ENCODE peak calls at places on chromosomes 13 and 19, in six cellular contexts. One of them, this sample, is unnamed.

GRCh38 chr13:89457977-89458376 is 1786.8 kb downstream of the SLITRK5 start:
- DNase-seq in K562: no peak
- DNase-seq in H1: no peak
- DNase-seq in GM12891: no peak
- DNase-seq in GM12878: no peak
- DNase-seq in HepG2: no peak
- DNase-seq in this sample: no peak

GRCh38 chr19:50896591-50897190 is 14.5 kb downstream of the KLK4 start:
- DNase-seq in K562: peak
- DNase-seq in H1: no peak
- DNase-seq in GM12891: peak
- DNase-seq in GM12878: peak
- DNase-seq in HepG2: peak
- DNase-seq in this sample: peak

GRCh38 chr13:96958286-96958891 is 35.9 kb downstream of the OXGR1 start:
- DNase-seq in K562: peak
- DNase-seq in H1: no peak
- DNase-seq in GM12891: no peak
- DNase-seq in GM12878: no peak
- DNase-seq in HepG2: peak
- DNase-seq in this sample: no peak

GRCh38 chr13:43804461-43805070 is 17.8 kb upstream of the ENOX1 start:
- DNase-seq in K562: peak
- DNase-seq in H1: no peak
- DNase-seq in GM12891: no peak
- DNase-seq in GM12878: peak
- DNase-seq in HepG2: peak
- DNase-seq in this sample: no peak

GRCh38 chr13:52738719-52739467 is 727 bp downstream of the CNMD start:
- DNase-seq in K562: peak
- DNase-seq in H1: peak
- DNase-seq in GM12891: peak
- DNase-seq in GM12878: no peak
- DNase-seq in HepG2: no peak
- DNase-seq in this sample: peak

GRCh38 chr19:55640043-55640576 is 692 bp upstream of the ZNF580 start:
- DNase-seq in K562: peak
- DNase-seq in H1: no peak
- DNase-seq in GM12891: no peak
- DNase-seq in GM12878: no peak
- DNase-seq in HepG2: no peak
- DNase-seq in this sample: no peak

GRCh38 chr13:46687810-46688209 is 109.2 kb downstream of the ESD start:
- DNase-seq in K562: no peak
- DNase-seq in H1: no peak
- DNase-seq in GM12891: no peak
- DNase-seq in GM12878: no peak
- DNase-seq in HepG2: peak
- DNase-seq in this sample: no peak

GRCh38 chr13:94020833-94021232 is 458.6 kb downstream of the DCT start:
- DNase-seq in K562: no peak
- DNase-seq in H1: no peak
- DNase-seq in GM12891: no peak
- DNase-seq in GM12878: no peak
- DNase-seq in HepG2: no peak
- DNase-seq in this sample: no peak

GRCh38 chr19:1254081-1254527 is 5.7 kb downstream of the MIDN start:
- DNase-seq in K562: no peak
- DNase-seq in H1: no peak
- DNase-seq in GM12891: no peak
- DNase-seq in GM12878: no peak
- DNase-seq in HepG2: no peak
- DNase-seq in this sample: no peak

GRCh38 chr13:64069892-64070291 is 2654.2 kb upstream of the PCDH20 start:
- DNase-seq in K562: no peak
- DNase-seq in H1: no peak
- DNase-seq in GM12891: no peak
- DNase-seq in GM12878: no peak
- DNase-seq in HepG2: peak
- DNase-seq in this sample: no peak

GRCh38 chr13:43363156-43363918 is 340.0 kb downstream of the DNAJC15 start:
- DNase-seq in K562: no peak
- DNase-seq in H1: no peak
- DNase-seq in GM12891: no peak
- DNase-seq in GM12878: no peak
- DNase-seq in HepG2: no peak
- DNase-seq in this sample: no peak

GRCh38 chr19:28980236-28980868 is 232.6 kb downstream of the UQCRFS1 start:
- DNase-seq in K562: no peak
- DNase-seq in H1: no peak
- DNase-seq in GM12891: no peak
- DNase-seq in GM12878: no peak
- DNase-seq in HepG2: no peak
- DNase-seq in this sample: no peak

GRCh38 chr19:10858204-10858828 is 10.1 kb downstream of the C19orf38 start:
- DNase-seq in K562: peak
- DNase-seq in H1: peak
- DNase-seq in GM12891: no peak
- DNase-seq in GM12878: no peak
- DNase-seq in HepG2: no peak
- DNase-seq in this sample: no peak

GRCh38 chr19:804419-805160 is 7.3 kb downstream of the PTBP1 start:
- DNase-seq in K562: peak
- DNase-seq in H1: no peak
- DNase-seq in GM12891: no peak
- DNase-seq in GM12878: no peak
- DNase-seq in HepG2: no peak
- DNase-seq in this sample: no peak

GRCh38 chr13:26946675-26947342 is 186.2 kb upstream of the GPR12 start:
- DNase-seq in K562: peak
- DNase-seq in H1: no peak
- DNase-seq in GM12891: peak
- DNase-seq in GM12878: peak
- DNase-seq in HepG2: peak
- DNase-seq in this sample: no peak

GRCh38 chr19:18290250-18291018 is 9.0 kb upstream of the JUND start:
- DNase-seq in K562: no peak
- DNase-seq in H1: no peak
- DNase-seq in GM12891: no peak
- DNase-seq in GM12878: peak
- DNase-seq in HepG2: no peak
- DNase-seq in this sample: peak

GRCh38 chr13:109836629-109837607 is 50.5 kb upstream of the IRS2 start:
- DNase-seq in K562: no peak
- DNase-seq in H1: no peak
- DNase-seq in GM12891: no peak
- DNase-seq in GM12878: peak
- DNase-seq in HepG2: peak
- DNase-seq in this sample: no peak

GRCh38 chr13:39892731-39893293 is 237.3 kb downstream of the COG6 start:
- DNase-seq in K562: no peak
- DNase-seq in H1: no peak
- DNase-seq in GM12891: no peak
- DNase-seq in GM12878: no peak
- DNase-seq in HepG2: no peak
- DNase-seq in this sample: no peak

DNA sequence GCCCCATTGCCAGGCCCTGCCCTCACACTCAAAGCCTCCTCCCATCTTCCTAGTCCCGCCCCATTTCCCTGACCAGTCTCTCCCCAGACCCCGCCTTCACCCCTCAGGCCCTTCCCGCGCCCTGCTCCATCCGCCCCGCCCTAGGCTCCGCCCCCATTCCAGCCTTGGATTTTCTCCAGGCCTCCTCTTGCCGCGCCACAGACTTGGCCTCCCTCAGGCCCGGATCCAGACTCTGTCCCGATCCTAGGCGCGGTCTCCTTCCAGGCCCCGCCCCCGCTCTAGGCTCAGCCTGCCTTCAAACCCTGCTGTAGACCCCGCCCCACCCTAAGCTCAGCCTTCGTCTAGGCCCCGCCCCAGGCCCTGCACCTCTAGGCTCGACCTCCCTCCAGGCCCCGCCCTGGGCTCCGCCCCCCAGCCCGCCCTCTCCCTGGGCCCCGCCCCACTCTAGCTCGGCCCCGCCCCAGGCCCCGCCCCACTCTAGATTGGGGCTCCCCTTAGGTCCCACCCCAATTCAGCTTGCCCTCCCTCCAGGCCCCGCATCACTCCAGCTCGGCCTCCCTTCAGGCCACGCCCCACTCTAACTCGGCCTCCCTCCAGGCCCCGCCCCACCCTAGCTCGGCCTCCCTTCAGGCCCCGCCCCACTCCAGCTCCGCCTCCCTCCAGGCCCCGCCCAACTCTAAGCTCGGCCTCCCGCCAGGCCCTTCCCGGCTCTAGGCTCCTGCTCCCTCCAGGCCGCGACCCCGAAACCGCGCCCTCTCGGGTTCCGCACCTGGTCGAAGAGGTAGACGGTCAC is 18.5 kb downstream of the LMTK3 start:
- DNase-seq in K562: peak
- DNase-seq in H1: peak
- DNase-seq in GM12891: peak
- DNase-seq in GM12878: peak
- DNase-seq in HepG2: peak
- DNase-seq in this sample: peak
- TF ChIP-seq POLR2A in K562: peak
- TF ChIP-seq POLR2A in H1: peak
- TF ChIP-seq POLR2A in GM12891: no peak
- TF ChIP-seq POLR2A in GM12878: peak
- TF ChIP-seq POLR2A in HepG2: no peak
- TF ChIP-seq POLR2A in this sample: no peak

GRCh38 chr19:33177417-33177976 is 16.6 kb upstream of the LRP3 start:
- DNase-seq in K562: no peak
- DNase-seq in H1: peak
- DNase-seq in GM12891: no peak
- DNase-seq in GM12878: no peak
- DNase-seq in HepG2: peak
- DNase-seq in this sample: no peak
- TF ChIP-seq POLR2AphosphoS5 in K562: no peak
- TF ChIP-seq POLR2AphosphoS5 in H1: no peak
- TF ChIP-seq POLR2AphosphoS5 in GM12891: no peak
- TF ChIP-seq POLR2AphosphoS5 in GM12878: no peak
- TF ChIP-seq POLR2AphosphoS5 in HepG2: no peak
- TF ChIP-seq POLR2AphosphoS5 in this sample: no peak

GRCh38 chr13:77523386-77523785 is 12.1 kb upstream of the SCEL start:
- DNase-seq in K562: no peak
- DNase-seq in H1: no peak
- DNase-seq in GM12891: no peak
- DNase-seq in GM12878: no peak
- DNase-seq in HepG2: no peak
- DNase-seq in this sample: no peak

GRCh38 chr13:77521595-77522367 is 13.7 kb upstream of the SCEL start:
- DNase-seq in K562: no peak
- DNase-seq in H1: no peak
- DNase-seq in GM12891: no peak
- DNase-seq in GM12878: no peak
- DNase-seq in HepG2: no peak
- DNase-seq in this sample: no peak

GRCh38 chr13:77523834-77524728 is 11.4 kb upstream of the SCEL start:
- DNase-seq in K562: no peak
- DNase-seq in H1: no peak
- DNase-seq in GM12891: no peak
- DNase-seq in GM12878: no peak
- DNase-seq in HepG2: no peak
- DNase-seq in this sample: no peak

GRCh38 chr13:77521194-77521593 is 14.3 kb upstream of the SCEL start:
- DNase-seq in K562: no peak
- DNase-seq in H1: no peak
- DNase-seq in GM12891: no peak
- DNase-seq in GM12878: no peak
- DNase-seq in HepG2: no peak
- DNase-seq in this sample: no peak

DNA sequence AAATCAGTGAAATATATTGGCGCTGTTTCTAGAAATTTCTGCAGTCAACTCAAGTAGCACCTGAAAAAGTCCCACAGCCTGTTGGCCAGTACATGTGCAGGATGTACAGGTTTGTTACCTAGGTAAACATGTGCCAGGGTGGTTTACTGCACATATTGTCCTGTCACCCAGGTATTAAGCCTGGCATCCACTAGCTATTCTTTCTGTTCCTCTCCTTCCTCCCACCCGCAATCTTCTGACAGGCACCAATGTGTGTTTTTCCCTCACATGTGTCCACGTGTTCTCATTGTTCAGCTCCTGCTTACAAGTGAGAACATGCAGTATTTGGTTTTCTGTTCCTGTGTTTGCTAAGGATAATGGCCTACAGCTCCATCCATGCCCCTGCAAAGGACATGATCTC is 13.1 kb upstream of the SCEL start:
- DNase-seq in K562: no peak
- DNase-seq in H1: no peak
- DNase-seq in GM12891: no peak
- DNase-seq in GM12878: no peak
- DNase-seq in HepG2: no peak
- DNase-seq in this sample: no peak
- TF ChIP-seq TAF1 in K562: no peak
- TF ChIP-seq TAF1 in H1: no peak
- TF ChIP-seq TAF1 in GM12891: no peak
- TF ChIP-seq TAF1 in GM12878: no peak
- TF ChIP-seq TAF1 in HepG2: no peak
- TF ChIP-seq TAF1 in this sample: no peak

DNA sequence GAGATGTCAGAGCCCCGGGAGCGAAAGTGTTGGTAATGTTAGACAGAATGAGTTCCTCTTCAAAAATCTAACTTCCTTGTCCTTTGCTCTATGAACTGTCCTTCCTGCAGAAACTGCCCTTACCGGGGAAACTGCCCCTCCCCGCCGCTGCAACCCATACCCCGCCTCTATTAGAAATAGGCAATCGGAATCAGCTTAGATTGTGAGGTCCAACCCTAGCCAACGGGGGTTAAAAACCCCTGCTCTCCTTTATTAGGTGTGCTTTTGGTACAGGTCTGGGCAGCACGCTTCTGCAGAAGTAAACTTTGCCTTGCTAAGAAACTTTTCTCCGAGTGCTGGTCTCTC is 11.5 kb upstream of the CAPNS1 start:
- DNase-seq in K562: peak
- DNase-seq in H1: no peak
- DNase-seq in GM12891: no peak
- DNase-seq in GM12878: no peak
- DNase-seq in HepG2: peak
- DNase-seq in this sample: no peak
- TF ChIP-seq POLR2A in K562: no peak
- TF ChIP-seq POLR2A in H1: no peak
- TF ChIP-seq POLR2A in GM12891: no peak
- TF ChIP-seq POLR2A in GM12878: no peak
- TF ChIP-seq POLR2A in HepG2: peak
- TF ChIP-seq POLR2A in this sample: no peak

GRCh38 chr19:35908010-35908441 is at the start of gene TYROBP:
- DNase-seq in K562: no peak
- DNase-seq in H1: no peak
- DNase-seq in GM12891: no peak
- DNase-seq in GM12878: no peak
- DNase-seq in HepG2: no peak
- DNase-seq in this sample: no peak
- TF ChIP-seq POLR2AphosphoS5 in K562: no peak
- TF ChIP-seq POLR2AphosphoS5 in H1: no peak
- TF ChIP-seq POLR2AphosphoS5 in GM12891: no peak
- TF ChIP-seq POLR2AphosphoS5 in GM12878: no peak
- TF ChIP-seq POLR2AphosphoS5 in HepG2: no peak
- TF ChIP-seq POLR2AphosphoS5 in this sample: no peak

This sample was measured in GM12892.